ENCODE peak calls at places on chromosomes 4 and X, in five cellular contexts. D is IMR-90, X is GM12878, V is K562, G is SK-N-SH. M is an unnamed sample.

GRCh38 chr4:25144870-25145481 is 15.3 kb downstream of the SEPSECS start:
- DNase-seq in D (peak), X (no peak), V (peak), G (peak), M (peak)

GRCh38 chr4:144778364-144778763 is 132.4 kb downstream of the HHIP start:
- DNase-seq in D (no peak), X (no peak), V (no peak), G (no peak), M (no peak)

GRCh38 chr4:125827338-125828074 is 512.8 kb downstream of the FAT4 start:
- DNase-seq in D (no peak), X (no peak), V (no peak), G (no peak), M (no peak)

GRCh38 chr4:16431871-16432270 is 205.6 kb upstream of the TAPT1 start:
- DNase-seq in D (no peak), X (no peak), V (no peak), G (no peak), M (no peak)

GRCh38 chr4:80619070-80619674 is 283.6 kb downstream of the CFAP299 start:
- DNase-seq in D (no peak), X (no peak), V (no peak), G (no peak), M (no peak)

GRCh38 chr4:152460488-152460887 is 75.4 kb downstream of the FBXW7 start:
- DNase-seq in D (peak), X (peak), V (no peak), G (no peak), M (no peak)

GRCh38 chr4:41178372-41179085 is 35.8 kb downstream of the APBB2 start:
- DNase-seq in D (peak), X (no peak), V (no peak), G (no peak), M (no peak)

GRCh38 chrX:148723551-148723950 is 223.1 kb downstream of the AFF2 start:
- DNase-seq in D (no peak), X (no peak), V (no peak), G (no peak), M (no peak)

GRCh38 chr4:106079616-106080015 is 184.3 kb downstream of the NPNT start:
- DNase-seq in D (no peak), X (no peak), V (no peak), G (no peak), M (no peak)

GRCh38 chr4:77880784-77881183 is 18.2 kb downstream of the MRPL1 start:
- DNase-seq in D (no peak), X (no peak), V (no peak), G (no peak), M (no peak)
- TF ChIP-seq SMC3 in D (no peak), X (no peak), V (no peak), G (no peak), M (no peak)

GRCh38 chr4:37771771-37772170 is 54.7 kb upstream of the PGM2 start:
- DNase-seq in D (no peak), X (no peak), V (no peak), G (no peak), M (no peak)

GRCh38 chr4:37767019-37767418 is 59.5 kb upstream of the PGM2 start:
- DNase-seq in D (no peak), X (no peak), V (no peak), G (no peak), M (no peak)

GRCh38 chr4:37769590-37769989 is 56.9 kb upstream of the PGM2 start:
- DNase-seq in D (no peak), X (no peak), V (no peak), G (no peak), M (no peak)

GRCh38 chr4:37767546-37767945 is 58.9 kb upstream of the PGM2 start:
- DNase-seq in D (peak), X (no peak), V (no peak), G (no peak), M (no peak)

GRCh38 chr4:37770016-37770415 is 56.5 kb upstream of the PGM2 start:
- DNase-seq in D (peak), X (no peak), V (no peak), G (no peak), M (no peak)
- TF ChIP-seq SMC3 in D (no peak), X (no peak), V (no peak), G (no peak), M (no peak)

GRCh38 chr4:67546971-67547370 is 1.7 kb upstream of the CENPC start:
- DNase-seq in D (no peak), X (no peak), V (no peak), G (no peak), M (no peak)
- TF ChIP-seq SMC3 in D (no peak), X (no peak), V (no peak), G (no peak), M (no peak)

GRCh38 chr4:55083771-55084170 is 41.6 kb downstream of the KDR start:
- DNase-seq in D (no peak), X (no peak), V (no peak), G (no peak), M (no peak)

GRCh38 chr4:55087930-55088293 is 37.5 kb downstream of the KDR start:
- DNase-seq in D (no peak), X (no peak), V (no peak), G (no peak), M (no peak)

GRCh38 chr4:55089922-55090321 is 35.5 kb downstream of the KDR start:
- DNase-seq in D (no peak), X (no peak), V (no peak), G (no peak), M (no peak)

GRCh38 chr4:55086561-55086960 is 38.8 kb downstream of the KDR start:
- DNase-seq in D (no peak), X (no peak), V (no peak), G (peak), M (no peak)

GRCh38 chr4:55087016-55087929 is 38.1 kb downstream of the KDR start:
- DNase-seq in D (no peak), X (no peak), V (no peak), G (peak), M (no peak)
- TF ChIP-seq SMC3 in D (no peak), X (no peak), V (no peak), G (no peak), M (no peak)

DNA sequence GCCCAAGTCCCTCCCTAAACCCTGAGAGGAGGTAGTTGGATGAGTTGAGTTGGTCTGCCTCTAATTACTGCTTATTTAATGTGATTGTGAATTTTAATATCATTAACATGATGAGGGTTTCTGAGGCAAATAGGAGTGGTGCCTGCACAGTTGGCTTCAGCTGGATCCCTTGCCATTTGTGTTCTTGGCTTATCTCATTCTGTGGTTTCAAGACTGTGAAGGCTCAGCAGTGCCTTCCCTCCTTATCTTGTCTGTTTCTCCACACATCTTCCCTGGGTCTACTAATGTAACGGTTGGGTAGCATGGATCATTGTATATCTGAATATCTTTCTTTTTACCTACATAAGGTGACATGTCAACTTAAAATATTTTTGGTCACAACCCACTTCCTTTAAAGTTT is 1.6 kb upstream of the SLC10A4 start:
- DNase-seq in D (no peak), X (no peak), V (peak), G (no peak), M (no peak)
- TF ChIP-seq SMC3 in D (no peak), X (no peak), V (no peak), G (no peak), M (no peak)